ENCODE peak calls at places on chromosomes 5 and 9, in five cellular contexts. Z, B, T, K and R are unnamed samples.

GRCh38 chr5:68239485-68239884 is 23.9 kb downstream of the PIK3R1 start:
- DNase-seq in K (peak; percentile 90), B (peak; percentile 39), T (peak; percentile 90), Z (no peak), R (no peak)

GRCh38 chr9:99606955-99607354 is 214.7 kb upstream of the NR4A3 start:
- DNase-seq in K (no peak), B (no peak), Z (no peak), T (no peak), R (no peak)

GRCh38 chr9:92482336-92482735 is at the start of gene ASPN:
- DNase-seq in T (peak; percentile 71), Z (no peak), K (no peak), B (no peak), R (no peak)

GRCh38 chr9:37760416-37761165 is 7.0 kb downstream of the TRMT10B start:
- DNase-seq in B (peak; percentile 87), Z (no peak), T (peak; percentile 89), K (peak; percentile 77), R (no peak)

GRCh38 chr5:147986134-147986757 is 77.5 kb upstream of the SPINK5 start:
- DNase-seq in K (no peak), Z (no peak), T (no peak), B (no peak), R (no peak)

GRCh38 chr9:7300484-7300883 is 499.1 kb downstream of the DMAC1 start:
- DNase-seq in B (no peak), K (no peak), T (no peak), Z (no peak), R (no peak)

GRCh38 chr9:14616188-14616982 is 76.8 kb downstream of the ZDHHC21 start:
- DNase-seq in K (peak; percentile 66), B (peak; percentile 80), T (peak; percentile 73), Z (no peak), R (no peak)

GRCh38 chr5:5164158-5164557 is 24.0 kb downstream of the ADAMTS16 start:
- DNase-seq in K (no peak), T (no peak), B (no peak), Z (no peak), R (no peak)

GRCh38 chr5:154358410-154359221 is 87.2 kb upstream of the SAP30L start:
- DNase-seq in K (peak; percentile 76), B (no peak), T (no peak), Z (no peak), R (no peak)

DNA sequence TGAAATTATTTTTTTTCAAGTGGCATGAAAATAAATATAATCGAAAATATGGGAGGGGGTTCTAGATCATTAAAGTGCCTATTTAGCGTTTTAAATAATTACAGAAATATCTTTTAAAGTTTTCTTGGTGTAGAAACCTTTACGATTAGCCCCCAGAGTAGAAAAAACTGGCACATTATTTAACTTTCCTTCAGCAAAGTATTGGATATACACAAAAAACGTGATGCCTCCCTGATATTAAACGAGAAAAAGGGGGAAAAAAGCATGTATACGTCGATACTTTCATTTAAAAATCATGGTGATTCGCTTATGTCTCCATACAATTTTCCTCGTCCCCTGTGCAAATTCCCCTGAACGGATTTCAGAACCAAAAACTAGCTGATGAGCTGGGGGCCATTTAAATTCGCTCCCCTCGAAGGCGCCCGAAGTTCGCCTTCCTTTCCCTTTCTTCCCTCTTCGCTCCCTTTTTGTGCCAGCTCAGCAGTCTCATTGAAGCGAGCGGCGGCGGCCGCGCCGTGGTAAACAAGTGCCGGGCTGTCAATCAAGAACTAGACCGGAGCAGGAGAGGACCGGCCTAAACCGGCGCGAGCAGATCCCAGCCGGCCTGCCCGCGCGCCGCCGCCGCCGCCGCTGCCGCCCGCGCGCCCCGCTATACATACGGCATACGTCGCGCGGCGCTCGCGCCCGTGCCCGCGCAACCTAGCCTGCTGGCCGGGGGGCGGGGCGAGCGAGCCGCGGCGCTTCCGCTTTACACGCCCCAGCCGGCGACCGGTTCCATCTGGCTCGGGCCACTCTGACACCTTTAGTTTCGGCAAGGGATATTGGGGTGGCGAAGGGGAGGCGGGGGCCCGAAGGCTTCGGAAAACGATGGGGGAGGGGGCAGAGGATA is 3.3 kb downstream of the ARRDC3 start:
- DNase-seq in K (peak; percentile 91), B (peak; percentile 94), T (peak; percentile 84), Z (peak; percentile 85), R (peak; percentile 96)
- H3K4ac ChIP-seq in K (peak overlapping the region; percentile 95), B (peak overlapping the region; percentile 88), T (peak overlapping the region; percentile 95), Z (no peak overlapping the region), R (peak overlapping the region; percentile 96)

DNA sequence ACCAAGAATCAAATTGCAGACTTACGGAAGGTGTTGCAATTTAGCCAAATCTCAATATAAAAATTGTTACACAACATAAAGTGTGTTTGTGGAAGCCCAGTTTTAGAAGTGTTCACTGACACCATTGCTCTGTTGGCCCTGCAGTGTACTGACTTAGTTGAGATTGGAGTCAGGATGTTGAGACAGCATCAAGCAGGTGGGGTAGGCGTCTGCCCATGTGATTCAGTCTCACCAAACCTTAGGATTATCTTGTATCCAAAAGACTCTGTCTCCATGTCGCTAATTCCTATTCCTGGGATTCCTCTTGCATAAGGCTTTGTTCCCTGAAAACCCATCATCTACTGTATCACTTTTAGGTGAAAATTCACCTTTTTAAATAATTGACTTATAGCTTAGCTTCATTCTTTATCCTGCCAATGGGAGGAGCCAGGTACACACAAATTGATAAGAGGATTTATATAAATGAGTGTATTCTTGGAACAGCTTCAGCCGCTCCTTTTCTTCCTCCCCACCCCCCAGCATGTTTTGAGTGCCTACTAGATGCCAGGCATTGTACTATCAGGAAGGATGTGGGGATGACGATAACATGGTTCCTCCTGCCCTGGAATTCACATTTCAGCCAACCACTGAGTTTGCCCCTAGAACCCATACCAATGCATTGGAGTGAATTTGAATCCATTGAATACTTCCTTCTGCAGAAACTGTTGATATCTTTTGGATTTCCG is 20.8 kb downstream of the GPR107 start:
- DNase-seq in K (no peak), T (no peak), B (peak; percentile 48), Z (no peak), R (no peak)
- H4K91ac ChIP-seq in K (no peak overlapping the region), T (no peak overlapping the region), B (no peak overlapping the region), Z (no peak overlapping the region), R (no peak overlapping the region)

DNA sequence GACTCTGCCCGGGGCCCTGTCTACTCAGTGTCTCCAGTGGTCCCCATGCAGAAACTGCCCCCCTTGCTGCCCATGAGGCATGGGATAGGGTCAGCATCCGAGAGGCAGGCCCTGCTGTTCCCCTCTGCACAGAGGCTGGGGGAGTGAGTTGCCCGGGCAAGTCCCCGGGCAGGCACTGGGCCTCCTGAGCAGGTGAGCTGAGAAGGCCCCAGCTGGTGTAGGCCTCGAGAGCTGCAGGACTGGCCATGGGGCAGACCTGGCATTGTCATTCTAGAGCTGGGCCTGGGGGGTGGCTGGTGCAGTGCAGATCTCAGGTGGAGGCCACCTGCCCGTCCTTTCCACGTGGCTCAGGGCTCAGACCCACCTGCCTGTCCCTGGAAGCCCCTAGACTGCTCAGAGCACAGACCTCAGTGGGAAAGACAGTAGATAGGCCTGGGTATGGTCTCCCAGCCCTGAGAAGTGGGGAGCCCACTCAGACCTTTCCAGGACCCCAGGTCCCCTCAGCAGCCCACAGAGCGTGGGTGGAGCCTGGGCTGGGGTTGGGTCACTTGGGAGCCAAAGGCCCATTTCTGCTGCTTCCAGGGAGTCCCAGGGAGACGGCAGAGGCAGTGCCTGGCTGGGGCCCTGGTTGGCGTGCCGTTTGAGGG is 4.7 kb upstream of the NOTCH1 start:
- DNase-seq in K (no peak), B (no peak), Z (no peak), T (no peak), R (peak; percentile 78)
- H3K4ac ChIP-seq in K (peak overlapping the region; percentile 99), B (peak overlapping the region; percentile 35), Z (peak overlapping the region; percentile 99), T (peak overlapping the region; percentile 90), R (no peak overlapping the region)

GRCh38 chr5:150293091-150293941 is 3.7 kb upstream of the CAMK2A start:
- DNase-seq in K (no peak), T (no peak), Z (no peak), B (no peak), R (no peak)
- H4K91ac ChIP-seq in K (peak overlapping the region; percentile 14), T (no peak overlapping the region), Z (no peak overlapping the region), B (no peak overlapping the region), R (no peak overlapping the region)

GRCh38 chr5:96176022-96176421 is 214.4 kb upstream of the ELL2 start:
- DNase-seq in Z (no peak), T (no peak), K (no peak), B (no peak), R (no peak)

GRCh38 chr5:96177303-96177869 is 215.7 kb upstream of the ELL2 start:
- DNase-seq in K (peak; percentile 88), B (peak; percentile 97), T (peak; percentile 91), Z (no peak), R (no peak)

GRCh38 chr5:96175090-96175489 is 213.4 kb upstream of the ELL2 start:
- DNase-seq in T (no peak), Z (no peak), B (peak; percentile 36), K (no peak), R (no peak)

GRCh38 chr5:96172436-96172835 is 210.8 kb upstream of the ELL2 start:
- DNase-seq in Z (no peak), T (peak; percentile 89), K (peak; percentile 10), B (peak; percentile 53), R (no peak)
- H3K4ac ChIP-seq in Z (no peak overlapping the region), T (peak overlapping the region; percentile 83), K (no peak overlapping the region), B (no peak overlapping the region), R (no peak overlapping the region)

DNA sequence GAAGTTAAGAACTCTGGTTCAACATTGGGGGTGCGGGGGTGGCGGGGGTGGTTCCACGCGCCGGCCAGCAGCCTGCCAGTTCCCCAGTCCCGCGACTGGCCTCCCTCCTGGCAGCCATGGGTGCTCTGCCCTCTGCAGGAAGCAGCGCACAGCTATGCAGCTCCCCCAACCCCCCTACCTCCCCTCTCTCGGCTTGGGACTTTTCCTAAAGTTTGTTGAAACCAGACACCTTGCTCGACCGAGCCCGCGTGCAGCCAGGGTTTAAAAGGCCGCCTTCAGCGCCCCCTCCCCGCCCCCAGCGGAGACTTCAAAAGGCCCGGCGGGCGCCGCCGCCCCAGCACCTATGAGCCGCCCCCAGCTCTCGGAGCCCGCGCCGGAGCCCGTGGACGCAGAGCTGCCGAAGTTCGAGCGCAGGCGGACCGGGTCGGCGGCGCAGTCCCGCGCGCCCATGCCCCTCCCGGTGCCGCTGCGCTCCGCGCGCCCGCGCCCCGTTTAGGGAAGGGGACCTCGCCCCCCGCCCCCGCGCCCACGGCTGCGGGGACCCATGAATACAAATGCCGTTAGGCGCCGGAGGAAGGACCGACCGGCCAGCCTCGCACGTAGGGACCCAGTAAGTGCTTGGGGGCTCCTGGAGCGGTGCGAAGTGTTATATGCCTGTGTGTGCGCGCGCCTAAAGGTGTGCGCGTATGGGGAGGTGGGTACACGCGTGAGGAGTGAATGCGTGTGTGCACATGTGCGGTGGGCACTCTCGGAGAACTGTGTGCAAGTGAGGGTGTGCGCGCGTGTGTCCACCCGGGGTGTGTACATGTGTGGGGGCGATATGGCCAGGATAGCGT is 1.4 kb upstream of the COL27A1 start:
- DNase-seq in K (peak; percentile 35), B (no peak), Z (no peak), T (peak; percentile 25), R (peak; percentile 87)
- H4K91ac ChIP-seq in K (no peak overlapping the region), B (no peak overlapping the region), Z (peak overlapping the region; percentile 25), T (no peak overlapping the region), R (no peak overlapping the region)

DNA sequence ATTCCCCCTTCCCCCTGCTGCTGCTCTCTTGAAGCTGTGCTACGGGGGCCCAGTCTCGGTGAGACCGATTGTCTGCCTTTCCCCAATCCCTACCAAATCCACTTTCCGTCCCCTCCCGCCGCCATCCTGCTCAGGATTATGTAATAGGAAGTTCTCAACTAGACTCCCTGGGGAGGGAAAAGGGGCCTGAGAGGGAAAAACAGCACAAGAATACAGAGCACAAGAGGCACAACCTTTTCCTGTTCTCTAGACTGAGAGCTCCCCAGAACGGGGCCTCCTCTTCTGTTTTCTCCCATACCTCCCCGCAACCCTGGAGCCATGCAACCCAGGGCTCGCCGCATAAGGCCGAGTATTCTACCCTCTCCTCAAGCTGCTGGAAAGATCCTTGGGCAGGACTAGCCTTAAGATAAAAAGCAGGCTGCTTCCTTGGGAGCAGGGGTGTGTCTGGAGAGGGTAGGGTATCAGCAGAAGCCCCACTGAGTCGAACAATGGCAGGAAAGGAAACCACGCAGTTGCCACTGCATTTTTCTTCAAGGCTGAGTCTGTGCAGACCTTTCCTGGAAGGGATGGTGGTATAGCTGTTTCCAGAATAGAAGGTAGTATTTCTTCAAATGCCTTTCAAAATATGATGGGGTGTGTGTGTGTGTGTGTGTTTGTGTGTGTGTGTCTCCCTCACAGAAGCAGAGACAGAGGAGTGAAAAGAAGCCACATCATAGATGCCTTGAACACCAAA is 12.9 kb downstream of the MYORG start:
- DNase-seq in Z (no peak), K (no peak), T (no peak), B (no peak), R (peak; percentile 57)
- H3K4ac ChIP-seq in Z (no peak overlapping the region), K (no peak overlapping the region), T (no peak overlapping the region), B (no peak overlapping the region), R (no peak overlapping the region)